ENCODE peak calls at places on chromosome 11, in four cellular contexts. M, S, A and L are unnamed samples.

GRCh38 chr11:111120221-111120620 is 125.3 kb upstream of the POU2AF2 start:
- DNase-seq in M (no peak), S (no peak), A (no peak), L (no peak)

GRCh38 chr11:113773092-113773415 is 438 bp downstream of the ZW10 start:
- DNase-seq in M (no peak), S (peak), A (peak), L (no peak)

GRCh38 chr11:67269401-67270255 is 3.4 kb downstream of the GRK2 start:
- DNase-seq in M (peak), S (peak), A (no peak), L (no peak)

GRCh38 chr11:126834573-126834972 is 166.0 kb downstream of the KIRREL3 start:
- DNase-seq in M (no peak), S (no peak), A (no peak), L (no peak)

GRCh38 chr11:125433454-125434121 is 62.5 kb downstream of the FEZ1 start:
- DNase-seq in M (peak), S (peak), A (peak), L (no peak)

GRCh38 chr11:7630002-7630401 is 43.3 kb downstream of the CYB5R2 start:
- DNase-seq in M (peak), S (no peak), A (no peak), L (no peak)

GRCh38 chr11:132851247-132851646 is 681.1 kb downstream of the OPCML start:
- DNase-seq in M (no peak), S (no peak), A (no peak), L (no peak)

GRCh38 chr11:111185259-111185658 is 60.3 kb upstream of the POU2AF2 start:
- DNase-seq in M (no peak), S (no peak), A (peak), L (no peak)

GRCh38 chr11:62077136-62077535 is 46.7 kb upstream of the INCENP start:
- DNase-seq in M (no peak), S (no peak), A (peak), L (no peak)

GRCh38 chr11:113096661-113097060 is 135.4 kb downstream of the NCAM1 start:
- DNase-seq in M (no peak), S (no peak), A (no peak), L (no peak)

GRCh38 chr11:76232026-76232665 is 25.8 kb upstream of the WNT11 start:
- DNase-seq in M (no peak), S (no peak), A (no peak), L (no peak)

GRCh38 chr11:34573537-34573936 is 47.4 kb upstream of the EHF start:
- DNase-seq in M (no peak), S (no peak), A (no peak), L (no peak)

GRCh38 chr11:109783017-109783416 is 310.2 kb upstream of the ZC3H12C start:
- DNase-seq in M (no peak), S (no peak), A (no peak), L (no peak)

GRCh38 chr11:103903621-103904323 is 132.7 kb upstream of the DDI1 start:
- DNase-seq in M (no peak), S (no peak), A (no peak), L (no peak)

GRCh38 chr11:83691387-83692088 is 405.4 kb upstream of the CCDC90B start:
- DNase-seq in M (peak), S (no peak), A (peak), L (no peak)

GRCh38 chr11:101618691-101619090 is 34.9 kb upstream of the TRPC6 start:
- DNase-seq in M (no peak), S (no peak), A (peak), L (peak)

DNA sequence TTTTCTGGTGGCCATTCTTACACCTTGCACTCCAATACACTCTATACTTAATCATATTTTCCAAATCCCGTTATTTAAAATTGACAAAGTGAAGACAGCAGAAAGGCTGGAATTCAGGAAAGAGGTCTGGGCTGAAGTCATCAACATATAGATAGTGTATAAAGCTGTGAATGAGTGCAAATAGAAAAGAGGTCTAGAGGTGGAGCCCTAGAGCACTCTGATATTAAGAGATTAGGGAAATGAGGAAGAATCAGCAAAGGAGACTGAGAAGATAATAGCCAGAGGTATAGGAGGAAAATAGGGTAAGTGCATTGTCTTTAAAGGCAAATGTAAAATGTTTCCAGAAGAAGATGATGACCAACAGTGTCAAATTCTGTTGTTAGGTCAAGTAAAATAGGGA is 7.9 kb downstream of the CTR9 start:
- DNase-seq in M (peak), S (no peak), A (no peak), L (no peak)
- TF ChIP-seq CTCF in M (no peak), S (no peak), A (peak), L (no peak)

GRCh38 chr11:9060700-9061111 is 30.7 kb downstream of the SCUBE2 start:
- DNase-seq in M (no peak), S (no peak), A (peak), L (no peak)
- TF ChIP-seq CTCF in M (no peak), S (no peak), A (peak), L (peak)

DNA sequence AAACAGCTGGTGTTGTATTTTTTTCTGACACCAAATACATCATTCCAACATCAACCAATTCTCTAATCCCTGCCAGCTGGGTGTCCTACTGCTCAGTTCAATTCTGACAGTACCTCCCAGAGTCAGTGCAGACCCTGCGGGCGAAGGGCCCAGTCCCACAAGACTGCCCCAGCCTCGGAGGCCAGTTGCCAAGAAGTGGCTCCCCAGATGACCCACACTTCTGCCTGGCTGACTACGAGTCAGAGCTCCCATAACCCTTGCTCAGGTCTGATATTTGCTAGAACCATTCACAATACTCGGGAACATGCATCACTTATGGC is 147.3 kb downstream of the CTTN start:
- DNase-seq in M (no peak), S (no peak), A (no peak), L (no peak)
- TF ChIP-seq CTCF in M (no peak), S (no peak), A (no peak), L (no peak)

GRCh38 chr11:22633354-22633902 is 7.8 kb upstream of the FANCF start:
- DNase-seq in M (no peak), S (no peak), A (no peak), L (no peak)
- TF ChIP-seq CTCF in M (no peak), S (peak), A (no peak), L (no peak)

GRCh38 chr11:40302669-40303068 is 1156.8 kb downstream of the LRRC4C start:
- DNase-seq in M (peak), S (no peak), A (peak), L (no peak)

GRCh38 chr11:40306938-40307548 is 1152.4 kb downstream of the LRRC4C start:
- DNase-seq in M (peak), S (no peak), A (peak), L (no peak)
- TF ChIP-seq CTCF in M (peak), S (peak), A (peak), L (peak)

DNA sequence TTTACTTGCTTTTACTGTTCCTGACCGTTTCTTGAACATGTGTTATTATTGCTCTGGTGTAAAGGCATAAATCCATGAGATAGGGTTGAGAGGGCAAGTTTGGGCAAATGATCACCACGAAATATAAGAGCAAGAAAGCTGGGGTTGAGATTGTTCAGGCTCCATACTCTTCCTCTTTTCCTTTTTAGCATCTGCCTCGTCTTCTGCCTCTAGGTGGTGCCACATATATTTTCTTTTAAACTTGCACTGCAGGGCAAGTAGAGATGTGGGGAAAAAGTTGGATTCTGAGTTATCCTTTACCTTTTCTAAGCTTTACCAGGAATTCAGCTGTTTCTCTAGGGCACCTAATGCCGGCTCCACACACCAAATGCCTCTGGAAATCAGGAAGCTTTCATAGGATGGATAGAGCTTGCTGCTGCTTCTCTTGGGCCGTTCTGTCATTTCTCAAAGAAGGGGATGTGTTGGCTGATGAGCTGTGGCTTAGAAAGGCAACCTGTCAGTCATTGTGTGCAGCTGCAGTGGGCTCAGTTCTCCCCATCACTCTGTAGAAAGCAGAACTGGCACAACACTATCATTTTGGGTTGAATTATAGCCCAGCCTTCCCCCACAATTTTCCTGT is 98.2 kb downstream of the LDLRAD3 start:
- DNase-seq in M (peak), S (no peak), A (peak), L (no peak)
- TF ChIP-seq CTCF in M (peak), S (no peak), A (peak), L (peak)

GRCh38 chr11:59144579-59145345 is 2.1 kb downstream of the FAM111A start:
- DNase-seq in M (peak), S (peak), A (peak), L (peak)
- TF ChIP-seq CTCF in M (no peak), S (no peak), A (no peak), L (no peak)

GRCh38 chr11:68632802-68633201 is 51.5 kb upstream of the GAL start:
- DNase-seq in M (peak), S (peak), A (peak), L (peak)
- TF ChIP-seq CTCF in M (peak), S (peak), A (peak), L (peak)

GRCh38 chr11:17719940-17720795 is 797 bp downstream of the MYOD1 start:
- DNase-seq in M (peak), S (peak), A (peak), L (no peak)
- TF ChIP-seq CTCF in M (peak), S (no peak), A (no peak), L (no peak)

GRCh38 chr11:13207270-13207664 is 70.3 kb upstream of the BMAL1 start:
- DNase-seq in M (peak), S (no peak), A (no peak), L (no peak)
- TF ChIP-seq CTCF in M (no peak), S (no peak), A (peak), L (peak)